ENCODE peak calls at places on chromosomes 6 and 20, in four cellular contexts. M, O, P and I are unnamed samples.

GRCh38 chr20:59789641-59790040 is 143.8 kb downstream of the SYCP2 start:
- DNase-seq in M (no peak), O (no peak), P (no peak), I (no peak)

GRCh38 chr6:30061766-30062458 is 847 bp downstream of the POLR1H start:
- DNase-seq in P (peak; percentile 29), O (no peak), M (peak; percentile 73), I (no peak)

GRCh38 chr6:15504040-15504491 is 158.8 kb downstream of the DTNBP1 start:
- DNase-seq in O (no peak), M (no peak), P (peak; percentile 55), I (no peak)

GRCh38 chr6:13724174-13724573 is 12.5 kb upstream of the RANBP9 start:
- DNase-seq in P (no peak), M (no peak), O (no peak), I (no peak)

GRCh38 chr20:49671429-49671828 is 42.2 kb downstream of the B4GALT5 start:
- DNase-seq in O (no peak), P (no peak), M (no peak), I (no peak)

GRCh38 chr6:119602215-119603178 is 252.9 kb upstream of the MAN1A1 start:
- DNase-seq in M (no peak), O (no peak), P (peak; percentile 53), I (no peak)

GRCh38 chr6:89082439-89082838 is 1.9 kb downstream of the PNRC1 start:
- DNase-seq in M (no peak), O (peak; percentile 4), P (peak; percentile 38), I (no peak)

GRCh38 chr6:27148404-27148795 is 99.1 kb upstream of the PRSS16 start:
- DNase-seq in M (no peak), O (no peak), P (no peak), I (no peak)

GRCh38 chr6:291697-292505 is at the start of gene DUSP22:
- DNase-seq in P (peak; percentile 87), O (peak; percentile 33), M (peak; percentile 46), I (peak; percentile 65)

GRCh38 chr6:13611715-13612114 is 3.4 kb upstream of the NOL7 start:
- DNase-seq in M (no peak), O (no peak), P (no peak), I (no peak)

GRCh38 chr20:19936801-19937583 is 80.2 kb upstream of the NAA20 start:
- DNase-seq in O (no peak), P (no peak), M (peak; percentile 14), I (no peak)

GRCh38 chr6:125699591-125699990 is 49.8 kb upstream of the HEY2 start:
- DNase-seq in M (no peak), P (no peak), O (no peak), I (no peak)

GRCh38 chr6:166958926-166959861 is 2.8 kb upstream of the RNASET2 start:
- DNase-seq in P (no peak), O (no peak), M (peak; percentile 67), I (no peak)

GRCh38 chr6:134115715-134116074 is 63.3 kb upstream of the SLC2A12 start:
- DNase-seq in M (no peak), O (no peak), P (no peak), I (no peak)

GRCh38 chr20:13207016-13207415 is 14.1 kb upstream of the ISM1 start:
- DNase-seq in M (no peak), O (no peak), P (no peak), I (no peak)

GRCh38 chr20:9916776-9917175 is 77.9 kb upstream of the PAK5 start:
- DNase-seq in P (no peak), O (no peak), M (no peak), I (no peak)

GRCh38 chr6:16591681-16592549 is 169.3 kb downstream of the ATXN1 start:
- DNase-seq in O (no peak), M (no peak), P (no peak), I (no peak)

GRCh38 chr20:16378712-16379111 is 194.5 kb downstream of the KIF16B start:
- DNase-seq in P (no peak), O (no peak), M (no peak), I (no peak)

GRCh38 chr6:84135291-84135690 is 92.2 kb downstream of the CEP162 start:
- DNase-seq in P (no peak), O (no peak), M (no peak), I (no peak)

GRCh38 chr20:56810141-56810540 is 181.0 kb downstream of the TFAP2C start:
- DNase-seq in P (no peak), M (no peak), O (no peak), I (no peak)

GRCh38 chr6:168166627-168167026 is 87.6 kb upstream of the FRMD1 start:
- DNase-seq in O (no peak), P (no peak), M (no peak), I (no peak)

GRCh38 chr20:63868264-63868663 is 3.2 kb downstream of the TPD52L2 start:
- DNase-seq in M (no peak), P (no peak), O (no peak), I (no peak)

GRCh38 chr20:57509665-57510237 is 15.2 kb downstream of the CTCFL start:
- DNase-seq in P (no peak), O (no peak), M (no peak), I (no peak)